ENCODE peak calls at places on chromosomes 16 and 17, in four cellular contexts. One of them, this sample, is unnamed.

GRCh38 chr17:66542183-66542966 is 240.0 kb downstream of the PRKCA start:
- DNase-seq in H1: no peak
- DNase-seq in GM12878: peak
- DNase-seq in HepG2: no peak
- DNase-seq in this sample: peak

GRCh38 chr16:50121721-50122445 is 31.2 kb upstream of the TENT4B start:
- DNase-seq in H1: no peak
- DNase-seq in GM12878: peak
- DNase-seq in HepG2: no peak
- DNase-seq in this sample: no peak

GRCh38 chr17:64920026-64920418 is 744 bp upstream of the LRRC37A3 start:
- DNase-seq in H1: no peak
- DNase-seq in GM12878: no peak
- DNase-seq in HepG2: peak
- DNase-seq in this sample: no peak

GRCh38 chr16:19912445-19913305 is 28.0 kb upstream of the GPRC5B start:
- DNase-seq in H1: no peak
- DNase-seq in GM12878: no peak
- DNase-seq in HepG2: no peak
- DNase-seq in this sample: no peak

GRCh38 chr16:82990155-82990554 is 363.4 kb downstream of the CDH13 start:
- DNase-seq in H1: no peak
- DNase-seq in GM12878: no peak
- DNase-seq in HepG2: no peak
- DNase-seq in this sample: no peak

GRCh38 chr16:71474864-71475263 is 12.8 kb upstream of the ZNF23 start:
- DNase-seq in H1: no peak
- DNase-seq in GM12878: no peak
- DNase-seq in HepG2: no peak
- DNase-seq in this sample: no peak

GRCh38 chr17:30975042-30975820 is 4.4 kb downstream of the RNF135 start:
- DNase-seq in H1: no peak
- DNase-seq in GM12878: no peak
- DNase-seq in HepG2: no peak
- DNase-seq in this sample: no peak

GRCh38 chr17:1058423-1059130 is 61.6 kb downstream of the TIMM22 start:
- DNase-seq in H1: no peak
- DNase-seq in GM12878: no peak
- DNase-seq in HepG2: peak
- DNase-seq in this sample: peak

GRCh38 chr17:19386276-19386863 is 620 bp downstream of the MFAP4 start:
- DNase-seq in H1: no peak
- DNase-seq in GM12878: no peak
- DNase-seq in HepG2: no peak
- DNase-seq in this sample: no peak

GRCh38 chr17:69608808-69609494 is 194.5 kb downstream of the MAP2K6 start:
- DNase-seq in H1: no peak
- DNase-seq in GM12878: no peak
- DNase-seq in HepG2: no peak
- DNase-seq in this sample: no peak

GRCh38 chr16:53207810-53208752 is 153.3 kb downstream of the CHD9 start:
- DNase-seq in H1: peak
- DNase-seq in GM12878: peak
- DNase-seq in HepG2: peak
- DNase-seq in this sample: peak

GRCh38 chr16:56583351-56583910 is 5.9 kb upstream of the MT3 start:
- DNase-seq in H1: no peak
- DNase-seq in GM12878: no peak
- DNase-seq in HepG2: no peak
- DNase-seq in this sample: no peak

GRCh38 chr17:43003542-43004172 is 2.9 kb upstream of the IFI35 start:
- DNase-seq in H1: no peak
- DNase-seq in GM12878: no peak
- DNase-seq in HepG2: peak
- DNase-seq in this sample: no peak

GRCh38 chr17:80195671-80196529 is 24.2 kb downstream of the SGSH start:
- DNase-seq in H1: no peak
- DNase-seq in GM12878: no peak
- DNase-seq in HepG2: peak
- DNase-seq in this sample: peak

GRCh38 chr17:46925185-46925858 is 2.4 kb downstream of the GOSR2 start:
- DNase-seq in H1: no peak
- DNase-seq in GM12878: no peak
- DNase-seq in HepG2: peak
- DNase-seq in this sample: no peak

GRCh38 chr16:1346422-1347285 is 5.0 kb downstream of the TSR3 start:
- DNase-seq in H1: no peak
- DNase-seq in GM12878: no peak
- DNase-seq in HepG2: no peak
- DNase-seq in this sample: no peak

GRCh38 chr17:77429985-77430752 is 289.4 kb downstream of the SEC14L1 start:
- DNase-seq in H1: peak
- DNase-seq in GM12878: no peak
- DNase-seq in HepG2: peak
- DNase-seq in this sample: peak

GRCh38 chr16:78249056-78249455 is 149.6 kb downstream of the WWOX start:
- DNase-seq in H1: no peak
- DNase-seq in GM12878: no peak
- DNase-seq in HepG2: peak
- DNase-seq in this sample: no peak

GRCh38 chr17:15513058-15513858 is 45.8 kb upstream of the CDRT4 start:
- DNase-seq in H1: no peak
- DNase-seq in GM12878: no peak
- DNase-seq in HepG2: no peak
- DNase-seq in this sample: no peak

GRCh38 chr16:89295071-89295900 is 77.8 kb downstream of the ZNF778 start:
- DNase-seq in H1: no peak
- DNase-seq in GM12878: no peak
- DNase-seq in HepG2: no peak
- DNase-seq in this sample: no peak

GRCh38 chr16:49021136-49021535 is 260.5 kb downstream of the CBLN1 start:
- DNase-seq in H1: no peak
- DNase-seq in GM12878: no peak
- DNase-seq in HepG2: no peak
- DNase-seq in this sample: no peak

GRCh38 chr17:29059281-29059680 is 16.3 kb downstream of the PIPOX start:
- DNase-seq in H1: no peak
- DNase-seq in GM12878: no peak
- DNase-seq in HepG2: peak
- DNase-seq in this sample: no peak

GRCh38 chr17:64441772-64442549 is 7.0 kb upstream of the MILR1 start:
- DNase-seq in H1: no peak
- DNase-seq in GM12878: no peak
- DNase-seq in HepG2: peak
- DNase-seq in this sample: peak

GRCh38 chr17:77332981-77333685 is 192.4 kb downstream of the SEC14L1 start:
- DNase-seq in H1: no peak
- DNase-seq in GM12878: no peak
- DNase-seq in HepG2: no peak
- DNase-seq in this sample: peak

GRCh38 chr17:32445075-32445427 is 741 bp downstream of the PSMD11 start:
- DNase-seq in H1: no peak
- DNase-seq in GM12878: no peak
- DNase-seq in HepG2: peak
- DNase-seq in this sample: peak

GRCh38 chr16:74249281-74249680 is 47.3 kb upstream of the PSMD7 start:
- DNase-seq in H1: no peak
- DNase-seq in GM12878: no peak
- DNase-seq in HepG2: no peak
- DNase-seq in this sample: no peak

GRCh38 chr17:46167826-46168569 is 25.2 kb downstream of the KANSL1 start:
- DNase-seq in H1: no peak
- DNase-seq in GM12878: no peak
- DNase-seq in HepG2: peak
- DNase-seq in this sample: no peak

GRCh38 chr17:9575381-9576072 is at the start of gene STX8:
- DNase-seq in H1: peak
- DNase-seq in GM12878: peak
- DNase-seq in HepG2: peak
- DNase-seq in this sample: peak

GRCh38 chr16:20849587-20850390 is 43.5 kb downstream of the REXO5 start:
- DNase-seq in H1: no peak
- DNase-seq in GM12878: no peak
- DNase-seq in HepG2: peak
- DNase-seq in this sample: peak

GRCh38 chr16:49204191-49204590 is 77.4 kb downstream of the CBLN1 start:
- DNase-seq in H1: no peak
- DNase-seq in GM12878: no peak
- DNase-seq in HepG2: no peak
- DNase-seq in this sample: no peak

GRCh38 chr16:30896890-30897730 is 696 bp downstream of the CTF1 start:
- DNase-seq in H1: no peak
- DNase-seq in GM12878: no peak
- DNase-seq in HepG2: peak
- DNase-seq in this sample: peak

GRCh38 chr16:57045694-57046381 is 46.5 kb upstream of the CPNE2 start:
- DNase-seq in H1: no peak
- DNase-seq in GM12878: peak
- DNase-seq in HepG2: peak
- DNase-seq in this sample: peak

GRCh38 chr16:66261826-66262225 is 104.7 kb upstream of the CDH5 start:
- DNase-seq in H1: no peak
- DNase-seq in GM12878: no peak
- DNase-seq in HepG2: no peak
- DNase-seq in this sample: no peak
- TF ChIP-seq ATF2 in H1: no peak
- TF ChIP-seq ATF2 in GM12878: no peak
- TF ChIP-seq ATF2 in HepG2: no peak
- TF ChIP-seq ATF2 in this sample: no peak

DNA sequence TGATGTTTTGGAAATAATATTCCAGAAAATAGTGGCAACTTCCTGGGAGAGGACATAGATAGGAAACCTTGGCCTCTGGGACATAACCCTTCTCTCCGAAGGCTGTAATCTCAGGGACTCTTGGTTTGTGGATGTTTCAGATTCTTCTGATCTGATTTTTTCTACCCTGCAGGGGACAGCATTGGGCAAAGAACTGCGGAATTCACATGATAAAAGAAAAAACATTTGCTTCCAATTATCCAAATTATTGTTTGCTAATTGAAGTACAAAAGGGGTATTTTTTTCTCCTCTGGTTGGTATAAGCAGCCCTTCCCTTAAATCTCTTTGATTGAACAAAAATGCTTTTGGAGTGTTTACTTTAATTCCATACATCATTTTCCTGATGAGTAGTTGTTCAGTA is 251.7 kb upstream of the IRX3 start:
- DNase-seq in H1: no peak
- DNase-seq in GM12878: no peak
- DNase-seq in HepG2: no peak
- DNase-seq in this sample: no peak
- TF ChIP-seq GABPA in H1: no peak
- TF ChIP-seq GABPA in GM12878: no peak
- TF ChIP-seq GABPA in HepG2: no peak
- TF ChIP-seq GABPA in this sample: no peak

GRCh38 chr16:4388275-4389021 is 16.8 kb downstream of the VASN start:
- DNase-seq in H1: no peak
- DNase-seq in GM12878: no peak
- DNase-seq in HepG2: no peak
- DNase-seq in this sample: no peak
- TF ChIP-seq ATF2 in H1: no peak
- TF ChIP-seq ATF2 in GM12878: no peak
- TF ChIP-seq ATF2 in HepG2: no peak
- TF ChIP-seq ATF2 in this sample: no peak

GRCh38 chr17:13228711-13229110 is 210.9 kb upstream of the ELAC2 start:
- DNase-seq in H1: no peak
- DNase-seq in GM12878: no peak
- DNase-seq in HepG2: no peak
- DNase-seq in this sample: no peak

GRCh38 chr17:13228225-13228624 is 210.4 kb upstream of the ELAC2 start:
- DNase-seq in H1: no peak
- DNase-seq in GM12878: no peak
- DNase-seq in HepG2: no peak
- DNase-seq in this sample: no peak

GRCh38 chr17:13230908-13231307 is 213.1 kb upstream of the ELAC2 start:
- DNase-seq in H1: no peak
- DNase-seq in GM12878: no peak
- DNase-seq in HepG2: no peak
- DNase-seq in this sample: no peak

GRCh38 chr17:13230350-13230900 is 212.6 kb upstream of the ELAC2 start:
- DNase-seq in H1: no peak
- DNase-seq in GM12878: no peak
- DNase-seq in HepG2: no peak
- DNase-seq in this sample: no peak
- TF ChIP-seq GABPA in H1: no peak
- TF ChIP-seq GABPA in GM12878: no peak
- TF ChIP-seq GABPA in HepG2: no peak
- TF ChIP-seq GABPA in this sample: no peak

DNA sequence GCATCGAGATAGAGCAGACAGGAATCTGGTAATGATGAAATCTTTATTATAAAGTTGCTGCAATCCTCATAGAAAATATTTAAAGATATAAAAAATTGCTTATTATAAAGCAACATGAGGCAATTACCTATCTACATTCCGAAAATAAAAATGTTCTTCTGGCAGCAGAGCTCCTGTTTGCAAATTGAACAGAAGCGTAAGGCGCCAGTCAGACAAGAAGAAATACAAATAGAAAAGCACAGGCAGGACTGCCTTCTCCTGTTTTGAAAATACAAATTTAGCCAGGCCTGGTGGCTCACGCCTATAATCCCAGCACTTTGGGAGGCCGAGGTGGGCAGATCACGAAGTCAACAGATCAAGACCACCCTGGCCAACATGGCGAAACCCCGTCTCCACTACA is 95.6 kb downstream of the CDYL2 start:
- DNase-seq in H1: no peak
- DNase-seq in GM12878: no peak
- DNase-seq in HepG2: no peak
- DNase-seq in this sample: no peak
- TF ChIP-seq ATF2 in H1: no peak
- TF ChIP-seq ATF2 in GM12878: no peak
- TF ChIP-seq ATF2 in HepG2: no peak
- TF ChIP-seq ATF2 in this sample: no peak